ENCODE peak calls at places on chromosome 16, in six cellular contexts. V is stimulated activated CD8-positive, alpha-beta memory T cell treated with anti-CD3 and anti-CD28 coated beads, Interleukin-7, amount 100 ng/mL, for 1 hour; L is fibroblast of mammary gland; N is EL; I is SK-N-SH; K is NT2/D1. W is an unnamed sample.

GRCh38 chr16:11835891-11836652 is 15.3 kb downstream of the RSL1D1 start:
- DNase-seq in V (no peak), L (peak), N (peak), I (no peak), K (no peak), W (peak)

GRCh38 chr16:57258226-57258909 is 13.3 kb downstream of the ARL2BP start:
- DNase-seq in V (no peak), L (no peak), N (no peak), I (no peak), K (no peak), W (no peak)

GRCh38 chr16:76241735-76242134 is 35.5 kb upstream of the CNTNAP4 start:
- DNase-seq in V (no peak), L (no peak), N (no peak), I (no peak), K (no peak), W (no peak)

GRCh38 chr16:64416232-64417010 is 705.4 kb downstream of the CDH11 start:
- DNase-seq in V (no peak), L (peak), N (peak), I (no peak), K (no peak), W (peak)

GRCh38 chr16:15031179-15031578 is 24.7 kb downstream of the NTAN1 start:
- DNase-seq in V (no peak), L (no peak), N (no peak), I (no peak), K (no peak), W (no peak)

GRCh38 chr16:3009568-3010390 is 2.9 kb upstream of the CLDN9 start:
- DNase-seq in V (no peak), L (no peak), N (no peak), I (no peak), K (no peak), W (no peak)

GRCh38 chr16:53115047-53115446 is 60.3 kb downstream of the CHD9 start:
- DNase-seq in V (no peak), L (no peak), N (no peak), I (no peak), K (no peak), W (no peak)

GRCh38 chr16:24526701-24527470 is 12.5 kb upstream of the RBBP6 start:
- DNase-seq in V (no peak), L (no peak), N (peak), I (no peak), K (no peak), W (no peak)

GRCh38 chr16:55480228-55480655 is 1.2 kb downstream of the MMP2 start:
- DNase-seq in V (no peak), L (peak), N (peak), I (peak), K (no peak), W (peak)

GRCh38 chr16:23595246-23595950 is 718 bp downstream of the NDUFAB1 start:
- DNase-seq in V (no peak), L (peak), N (no peak), I (peak), K (no peak), W (no peak)

GRCh38 chr16:14564881-14565687 is 65.0 kb downstream of the PARN start:
- DNase-seq in V (no peak), L (peak), N (peak), I (no peak), K (no peak), W (peak)

GRCh38 chr16:1865902-1866690 is 5.9 kb downstream of the MEIOB start:
- DNase-seq in V (no peak), L (no peak), N (no peak), I (no peak), K (no peak), W (no peak)

GRCh38 chr16:85514601-85515318 is 98.4 kb upstream of the GSE1 start:
- DNase-seq in V (no peak), L (peak), N (peak), I (peak), K (no peak), W (peak)

GRCh38 chr16:1327619-1327947 is 5.9 kb upstream of the BAIAP3 start:
- DNase-seq in V (no peak), L (no peak), N (no peak), I (no peak), K (no peak), W (no peak)

GRCh38 chr16:86405319-86405718 is 105.0 kb upstream of the FOXF1 start:
- DNase-seq in V (no peak), L (no peak), N (no peak), I (no peak), K (no peak), W (no peak)

GRCh38 chr16:30352488-30353401 is 2.4 kb downstream of the CD2BP2 start:
- DNase-seq in V (no peak), L (no peak), N (no peak), I (peak), K (no peak), W (no peak)

GRCh38 chr16:9932919-9933653 is 249.1 kb downstream of the GRIN2A start:
- DNase-seq in V (no peak), L (no peak), N (no peak), I (no peak), K (no peak), W (no peak)

GRCh38 chr16:86833136-86833535 is 254.8 kb downstream of the FOXL1 start:
- DNase-seq in V (no peak), L (peak), N (no peak), I (no peak), K (no peak), W (no peak)

GRCh38 chr16:1639840-1640239 is 27.7 kb downstream of the CRAMP1 start:
- DNase-seq in V (no peak), L (no peak), N (no peak), I (no peak), K (no peak), W (no peak)

GRCh38 chr16:7518158-7518557 is 185.5 kb downstream of the RBFOX1 start:
- DNase-seq in V (no peak), L (no peak), N (no peak), I (no peak), K (no peak), W (no peak)

GRCh38 chr16:19705131-19705501 is 12.9 kb downstream of the KNOP1 start:
- DNase-seq in V (no peak), L (no peak), N (no peak), I (no peak), K (no peak), W (no peak)

GRCh38 chr16:49484454-49484853 is 110.8 kb downstream of the C16orf78 start:
- DNase-seq in V (no peak), L (peak), N (no peak), I (peak), K (no peak), W (no peak)

GRCh38 chr16:2095315-2095853 is 40.3 kb downstream of the PKD1 start:
- DNase-seq in V (no peak), L (peak), N (peak), I (no peak), K (no peak), W (no peak)